ENCODE peak calls at places on chromosomes 1 and 21, in six cellular contexts. U is testis, Z is tibial artery, C is A549, G is right cardiac atrium, K is transverse colon. E is an unnamed sample. For H3K4me1, the result is how much of the 10 kb centered on the place peaks cover.

GRCh38 chr1:30339866-30340265 is 383.5 kb downstream of the MATN1 start:
- DNase-seq in Z (no peak), K (no peak), G (no peak), U (no peak), C (no peak), E (no peak)

GRCh38 chr1:162283657-162284056 is 93.0 kb downstream of the SPATA46 start:
- DNase-seq in U (no peak), Z (peak), G (no peak), C (no peak), K (no peak), E (no peak)

GRCh38 chr1:66583021-66583420 is 49.1 kb downstream of the SGIP1 start:
- DNase-seq in K (no peak), U (no peak), Z (no peak), C (no peak), G (no peak), E (no peak)

GRCh38 chr1:213617133-213617532 is 370.6 kb upstream of the PROX1 start:
- DNase-seq in G (no peak), C (no peak), K (no peak), U (no peak), Z (no peak), E (no peak)

GRCh38 chr1:185355947-185356346 is 38.9 kb upstream of the IVNS1ABP start:
- DNase-seq in Z (no peak), G (no peak), U (no peak), C (no peak), K (no peak), E (no peak)

GRCh38 chr1:67935560-67935959 is 102.3 kb upstream of the GNG12 start:
- DNase-seq in Z (no peak), C (no peak), G (no peak), K (no peak), U (no peak), E (no peak)

GRCh38 chr1:185309566-185309965 is 7.5 kb downstream of the IVNS1ABP start:
- DNase-seq in C (no peak), K (no peak), U (no peak), Z (no peak), G (no peak), E (no peak)

GRCh38 chr1:167517535-167518330 is 596 bp downstream of the CD247 start:
- DNase-seq in G (no peak), U (no peak), K (peak), C (no peak), Z (no peak), E (peak)

GRCh38 chr1:53913352-53914043 is 19.5 kb downstream of the DIO1 start:
- DNase-seq in C (no peak), Z (no peak), U (no peak), K (no peak), G (no peak), E (no peak)

GRCh38 chr1:155951753-155952504 is 10.5 kb downstream of the RXFP4 start:
- DNase-seq in U (no peak), Z (no peak), G (no peak), K (no peak), C (no peak), E (no peak)

GRCh38 chr1:94120983-94121382 is at the start of gene ABCA4:
- DNase-seq in U (no peak), K (no peak), G (no peak), Z (no peak), C (no peak), E (no peak)

GRCh38 chr1:93617670-93618488 is 63.8 kb downstream of the BCAR3 start:
- DNase-seq in K (peak), U (no peak), C (peak), Z (no peak), G (no peak), E (no peak)

GRCh38 chr1:12434174-12434573 is 183.8 kb downstream of the DHRS3 start:
- DNase-seq in G (no peak), Z (no peak), C (peak), K (peak), U (no peak), E (no peak)

GRCh38 chr1:27603962-27604578 is at the start of gene AHDC1:
- DNase-seq in C (peak), U (peak), G (peak), Z (peak), K (peak), E (peak)

GRCh38 chr1:231272880-231273279 is 31.9 kb downstream of the GNPAT start:
- DNase-seq in U (no peak), G (no peak), Z (no peak), K (no peak), C (no peak), E (no peak)

GRCh38 chr1:66563094-66563800 is 29.3 kb downstream of the SGIP1 start:
- DNase-seq in U (no peak), G (no peak), C (peak), K (peak), Z (no peak), E (no peak)

GRCh38 chr21:34630536-34631143 is 15.7 kb upstream of the RCAN1 start:
- DNase-seq in K (no peak), C (peak), U (peak), Z (no peak), G (no peak), E (no peak)

GRCh38 chr1:41935226-41935625 is 16.5 kb upstream of the HIVEP3 start:
- DNase-seq in K (no peak), C (no peak), U (no peak), Z (no peak), G (no peak), E (no peak)

GRCh38 chr1:59678809-59679228 is 135.9 kb upstream of the HOOK1 start:
- DNase-seq in Z (no peak), K (no peak), U (no peak), C (peak), G (no peak), E (no peak)

GRCh38 chr1:85078903-85079302 is 30.6 kb upstream of the MCOLN3 start:
- DNase-seq in C (peak), U (no peak), K (no peak), Z (no peak), G (no peak), E (no peak)

GRCh38 chr1:39110882-39111281 is 84.7 kb downstream of the NDUFS5 start:
- DNase-seq in K (no peak), C (no peak), U (no peak), G (no peak), Z (no peak), E (no peak)

GRCh38 chr1:53478186-53478585 is 19.0 kb downstream of the DMRTB1 start:
- DNase-seq in C (no peak), U (no peak), K (no peak), Z (no peak), G (no peak), E (no peak)

GRCh38 chr1:84504580-84505021 is 1.6 kb upstream of the SPATA1 start:
- DNase-seq in Z (no peak), C (peak), U (no peak), K (no peak), G (no peak), E (no peak)

GRCh38 chr1:15848143-15848928 is 829 bp downstream of the SPEN start:
- DNase-seq in U (peak), G (peak), Z (peak), K (peak), C (no peak), E (peak)

GRCh38 chr1:159152031-159152430 is 19.4 kb upstream of the CADM3 start:
- DNase-seq in Z (no peak), G (no peak), K (no peak), U (no peak), C (no peak), E (no peak)

GRCh38 chr1:209689484-209689883 is 14.3 kb downstream of the G0S2 start:
- DNase-seq in C (peak), K (no peak), G (no peak), U (no peak), Z (no peak), E (no peak)

GRCh38 chr1:58571616-58572015 is 5.4 kb downstream of the TACSTD2 start:
- DNase-seq in Z (no peak), C (no peak), G (no peak), K (no peak), U (no peak), E (no peak)

GRCh38 chr1:182351790-182352364 is 39.7 kb downstream of the GLUL start:
- DNase-seq in Z (no peak), C (no peak), K (no peak), U (no peak), G (no peak), E (no peak)

GRCh38 chr1:53454019-53454418 is 5.2 kb upstream of the DMRTB1 start:
- DNase-seq in Z (no peak), C (no peak), G (no peak), U (no peak), K (no peak), E (no peak)

GRCh38 chr1:207055386-207056001 is 2.4 kb downstream of the PFKFB2 start:
- DNase-seq in K (no peak), C (no peak), G (no peak), Z (no peak), U (no peak), E (no peak)
- H3K4me1 ChIP-seq in K (half or more), C (under half), G (under half), Z (under half), U (under half), E (under half)

GRCh38 chr1:1826356-1827088 is 48.3 kb upstream of the NADK start:
- DNase-seq in C (no peak), K (no peak), U (no peak), G (no peak), Z (peak), E (no peak)

GRCh38 chr1:1825217-1825616 is 46.9 kb upstream of the NADK start:
- DNase-seq in U (no peak), Z (no peak), C (no peak), G (no peak), K (no peak), E (no peak)

GRCh38 chr1:1827456-1827855 is 49.2 kb upstream of the NADK start:
- DNase-seq in U (no peak), K (no peak), Z (no peak), G (no peak), C (no peak), E (no peak)

GRCh38 chr1:1832151-1832550 is 53.9 kb upstream of the NADK start:
- DNase-seq in C (no peak), U (no peak), G (no peak), Z (peak), K (no peak), E (no peak)

DNA sequence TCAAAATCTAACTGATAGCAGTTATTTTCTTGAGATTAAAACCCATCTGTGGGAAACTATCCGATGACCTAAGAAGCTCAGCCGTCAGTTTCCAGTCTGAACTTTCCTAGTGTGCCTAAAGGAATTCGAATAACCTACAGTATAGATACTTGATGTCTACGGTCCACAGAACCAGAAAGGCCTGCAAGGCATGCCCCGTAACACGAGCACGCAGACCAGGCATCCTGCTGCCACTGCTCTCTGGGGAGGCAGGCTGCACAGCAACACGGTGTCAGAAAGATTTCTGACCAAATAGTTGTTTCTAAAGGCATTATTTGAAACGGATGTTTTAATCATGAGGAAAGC is 48.8 kb upstream of the NADK start:
- DNase-seq in K (no peak), G (no peak), Z (no peak), U (no peak), C (no peak), E (no peak)
- H3K27ac ChIP-seq in K (no peak), G (no peak), Z (no peak), U (no peak), C (no peak), E (no peak)

GRCh38 chr1:64942648-64943047 is 23.7 kb downstream of the JAK1 start:
- DNase-seq in C (no peak), K (no peak), U (no peak), G (no peak), Z (no peak), E (no peak)
- H3K4me1 ChIP-seq in C (half or more), K (under half), U (under half), G (under half), Z (under half), E (half or more)

DNA sequence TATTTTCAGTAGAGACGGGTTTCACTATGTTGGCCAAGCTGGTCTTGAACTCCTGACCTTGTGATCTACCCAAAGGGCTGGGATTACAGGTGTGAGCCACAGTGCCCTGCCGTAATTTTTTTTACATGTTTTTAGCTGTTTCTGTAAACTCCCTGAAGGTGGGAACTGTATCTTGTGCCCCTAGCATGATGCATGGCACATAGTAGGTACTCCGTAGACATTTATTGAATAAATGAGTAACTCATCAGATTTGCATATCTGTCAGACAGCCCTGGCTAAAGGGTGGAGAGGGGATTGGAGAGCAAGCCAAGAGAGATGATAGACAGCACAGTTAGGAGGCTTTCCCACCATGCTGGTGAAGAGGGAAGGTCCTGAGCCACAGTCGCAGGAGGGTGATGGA is 247.2 kb downstream of the NFIA start:
- DNase-seq in U (no peak), C (no peak), K (no peak), Z (no peak), G (no peak), E (no peak)
- H3K27ac ChIP-seq in U (no peak), C (no peak), K (no peak), Z (no peak), G (no peak), E (no peak)

DNA sequence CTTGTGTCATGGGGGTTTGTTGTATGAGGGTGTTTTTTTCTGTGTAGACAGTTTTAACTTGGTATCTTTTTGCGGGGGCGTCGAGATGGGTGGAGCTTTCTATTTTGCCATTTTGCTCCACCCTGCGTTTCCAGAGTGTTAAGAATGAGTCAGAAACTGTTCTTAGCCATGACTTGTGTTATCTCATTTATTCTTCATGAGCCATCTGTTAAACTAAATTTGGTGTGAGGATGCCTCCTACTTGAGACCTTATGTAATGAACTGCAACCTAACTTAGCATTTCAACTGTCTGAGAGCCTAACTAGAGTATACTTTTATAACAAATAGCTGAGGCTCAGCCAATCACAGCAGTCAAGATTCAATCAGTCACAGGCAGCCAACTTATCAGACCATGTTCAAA is 1873.5 kb downstream of the NCAM2 start:
- DNase-seq in C (no peak), G (no peak), U (no peak), K (no peak), Z (no peak), E (no peak)
- H3K4me1 ChIP-seq in C (under half), G (under half), U (under half), K (under half), Z (under half), E (under half)

GRCh38 chr1:31372961-31373896 is at the start of gene FABP3:
- DNase-seq in G (peak), U (peak), K (peak), Z (peak), C (no peak), E (peak)
- H3K27ac ChIP-seq in G (peak), U (peak), K (peak), Z (peak), C (no peak), E (peak)

E was measured in psoas muscle.